ENCODE peak calls at places on chromosome X, in six cellular contexts. N is lower leg skin; K is memory B cell; Y is small intestine; R is activated CD8-positive, alpha-beta memory T cell treated with anti-CD3 and anti-CD28 coated beads for 48 hours; I is H4. A is an unnamed sample.

GRCh38 chrX:150857453-150857852 is 41.0 kb downstream of the CD99L2 start:
- DNase-seq in N (no peak), K (no peak), Y (no peak), R (no peak), I (no peak), A (no peak)

GRCh38 chrX:122439836-122440235 is 744.2 kb upstream of the GRIA3 start:
- DNase-seq in N (no peak), K (no peak), Y (no peak), R (no peak), I (no peak), A (no peak)

GRCh38 chrX:46294234-46294633 is 251.0 kb downstream of the ZNF674 start:
- DNase-seq in N (no peak), K (no peak), Y (no peak), R (no peak), I (peak; percentile 23), A (peak; percentile 38)

GRCh38 chrX:11558972-11559371 is 106.7 kb downstream of the ARHGAP6 start:
- DNase-seq in N (no peak), K (peak; percentile 17), Y (peak; percentile 10), R (peak; percentile 2), I (peak; percentile 31), A (no peak)

GRCh38 chrX:1246816-1247215 is 21.8 kb upstream of the CSF2RA start:
- DNase-seq in N (peak; percentile 54), K (peak; percentile 71), Y (peak; percentile 33), R (peak; percentile 70), I (peak; percentile 74), A (no peak)

GRCh38 chrX:79153348-79153747 is 8.9 kb downstream of the GPR174 start:
- DNase-seq in N (no peak), K (no peak), Y (no peak), R (no peak), I (no peak), A (no peak)

GRCh38 chrX:18973527-18974192 is 10.3 kb downstream of the PHKA2 start:
- DNase-seq in N (no peak), K (no peak), Y (peak; percentile 17), R (no peak), I (no peak), A (no peak)

GRCh38 chrX:129785160-129785947 is 5.6 kb downstream of the SASH3 start:
- DNase-seq in N (no peak), K (no peak), Y (no peak), R (no peak), I (no peak), A (no peak)

GRCh38 chrX:71106427-71106826 is at the start of gene CXorf65:
- DNase-seq in N (no peak), K (no peak), Y (no peak), R (no peak), I (peak; percentile 11), A (no peak)

GRCh38 chrX:133650262-133650661 is 235.0 kb upstream of the GPC4 start:
- DNase-seq in N (no peak), K (no peak), Y (no peak), R (no peak), I (no peak), A (no peak)

GRCh38 chrX:67619253-67619652 is 75.4 kb downstream of the AR start:
- DNase-seq in N (no peak), K (no peak), Y (no peak), R (no peak), I (peak; percentile 29), A (no peak)

A was measured in astrocyte of the cerebellum.